ENCODE peak calls at places on chromosome 4, in nine cellular contexts. One of them, this sample, is unnamed.

GRCh38 chr4:153447175-153447887 is 18.8 kb upstream of the TMEM131L start:
- DNase-seq in right atrium auricular region: no peak
- DNase-seq in sigmoid colon: no peak
- DNase-seq in A549: no peak
- DNase-seq in astrocyte: no peak
- DNase-seq in tibial artery: no peak
- DNase-seq in body of pancreas: no peak
- DNase-seq in colonic mucosa: no peak
- DNase-seq in breast epithelium: no peak
- DNase-seq in this sample: no peak

GRCh38 chr4:66571145-66571544 is 900.9 kb upstream of the EPHA5 start:
- DNase-seq in right atrium auricular region: no peak
- DNase-seq in sigmoid colon: no peak
- DNase-seq in A549: no peak
- DNase-seq in astrocyte: no peak
- DNase-seq in tibial artery: no peak
- DNase-seq in body of pancreas: no peak
- DNase-seq in colonic mucosa: no peak
- DNase-seq in breast epithelium: no peak
- DNase-seq in this sample: no peak

GRCh38 chr4:88613417-88613875 is 21.2 kb downstream of the HERC3 start:
- DNase-seq in right atrium auricular region: no peak
- DNase-seq in sigmoid colon: no peak
- DNase-seq in A549: no peak
- DNase-seq in astrocyte: no peak
- DNase-seq in tibial artery: no peak
- DNase-seq in body of pancreas: no peak
- DNase-seq in colonic mucosa: no peak
- DNase-seq in breast epithelium: no peak
- DNase-seq in this sample: no peak

GRCh38 chr4:159549092-159549491 is 446.2 kb downstream of the RAPGEF2 start:
- DNase-seq in right atrium auricular region: no peak
- DNase-seq in sigmoid colon: no peak
- DNase-seq in A549: no peak
- DNase-seq in astrocyte: peak
- DNase-seq in tibial artery: no peak
- DNase-seq in body of pancreas: no peak
- DNase-seq in colonic mucosa: no peak
- DNase-seq in breast epithelium: no peak
- DNase-seq in this sample: no peak

GRCh38 chr4:22692736-22693135 is at the start of gene GBA3:
- DNase-seq in right atrium auricular region: no peak
- DNase-seq in sigmoid colon: no peak
- DNase-seq in A549: no peak
- DNase-seq in astrocyte: no peak
- DNase-seq in tibial artery: no peak
- DNase-seq in body of pancreas: no peak
- DNase-seq in colonic mucosa: peak
- DNase-seq in breast epithelium: no peak
- DNase-seq in this sample: no peak

GRCh38 chr4:6803246-6803645 is 20.7 kb downstream of the KIAA0232 start:
- DNase-seq in right atrium auricular region: no peak
- DNase-seq in sigmoid colon: no peak
- DNase-seq in A549: no peak
- DNase-seq in astrocyte: no peak
- DNase-seq in tibial artery: no peak
- DNase-seq in body of pancreas: no peak
- DNase-seq in colonic mucosa: no peak
- DNase-seq in breast epithelium: no peak
- DNase-seq in this sample: no peak

GRCh38 chr4:68359508-68359907 is 9.6 kb upstream of the YTHDC1 start:
- DNase-seq in right atrium auricular region: no peak
- DNase-seq in sigmoid colon: no peak
- DNase-seq in A549: no peak
- DNase-seq in astrocyte: no peak
- DNase-seq in tibial artery: no peak
- DNase-seq in body of pancreas: no peak
- DNase-seq in colonic mucosa: no peak
- DNase-seq in breast epithelium: no peak
- DNase-seq in this sample: no peak

GRCh38 chr4:69362351-69362750 is 82.1 kb downstream of the UGT2B28 start:
- DNase-seq in right atrium auricular region: no peak
- DNase-seq in sigmoid colon: no peak
- DNase-seq in A549: no peak
- DNase-seq in astrocyte: no peak
- DNase-seq in tibial artery: no peak
- DNase-seq in body of pancreas: no peak
- DNase-seq in colonic mucosa: no peak
- DNase-seq in breast epithelium: no peak
- DNase-seq in this sample: no peak

GRCh38 chr4:17577660-17578481 is 873 bp downstream of the LAP3 start:
- DNase-seq in right atrium auricular region: peak
- DNase-seq in sigmoid colon: peak
- DNase-seq in A549: no peak
- DNase-seq in astrocyte: peak
- DNase-seq in tibial artery: peak
- DNase-seq in body of pancreas: peak
- DNase-seq in colonic mucosa: peak
- DNase-seq in breast epithelium: peak
- DNase-seq in this sample: peak

GRCh38 chr4:72473434-72473900 is 95.6 kb downstream of the ADAMTS3 start:
- DNase-seq in right atrium auricular region: no peak
- DNase-seq in sigmoid colon: no peak
- DNase-seq in A549: no peak
- DNase-seq in astrocyte: no peak
- DNase-seq in tibial artery: no peak
- DNase-seq in body of pancreas: no peak
- DNase-seq in colonic mucosa: no peak
- DNase-seq in breast epithelium: no peak
- DNase-seq in this sample: no peak

GRCh38 chr4:83150563-83151330 is 36.2 kb upstream of the PLAC8 start:
- DNase-seq in right atrium auricular region: no peak
- DNase-seq in sigmoid colon: no peak
- DNase-seq in A549: no peak
- DNase-seq in astrocyte: peak
- DNase-seq in tibial artery: no peak
- DNase-seq in body of pancreas: no peak
- DNase-seq in colonic mucosa: no peak
- DNase-seq in breast epithelium: no peak
- DNase-seq in this sample: no peak

GRCh38 chr4:83153312-83153915 is 38.9 kb upstream of the PLAC8 start:
- DNase-seq in right atrium auricular region: no peak
- DNase-seq in sigmoid colon: no peak
- DNase-seq in A549: no peak
- DNase-seq in astrocyte: no peak
- DNase-seq in tibial artery: no peak
- DNase-seq in body of pancreas: no peak
- DNase-seq in colonic mucosa: no peak
- DNase-seq in breast epithelium: no peak
- DNase-seq in this sample: no peak

GRCh38 chr4:83152771-83153170 is 38.2 kb upstream of the PLAC8 start:
- DNase-seq in right atrium auricular region: no peak
- DNase-seq in sigmoid colon: no peak
- DNase-seq in A549: no peak
- DNase-seq in astrocyte: no peak
- DNase-seq in tibial artery: no peak
- DNase-seq in body of pancreas: no peak
- DNase-seq in colonic mucosa: no peak
- DNase-seq in breast epithelium: no peak
- DNase-seq in this sample: no peak

GRCh38 chr4:83149885-83150562 is 35.5 kb upstream of the PLAC8 start:
- DNase-seq in right atrium auricular region: no peak
- DNase-seq in sigmoid colon: no peak
- DNase-seq in A549: no peak
- DNase-seq in astrocyte: no peak
- DNase-seq in tibial artery: no peak
- DNase-seq in body of pancreas: no peak
- DNase-seq in colonic mucosa: no peak
- DNase-seq in breast epithelium: no peak
- DNase-seq in this sample: no peak

DNA sequence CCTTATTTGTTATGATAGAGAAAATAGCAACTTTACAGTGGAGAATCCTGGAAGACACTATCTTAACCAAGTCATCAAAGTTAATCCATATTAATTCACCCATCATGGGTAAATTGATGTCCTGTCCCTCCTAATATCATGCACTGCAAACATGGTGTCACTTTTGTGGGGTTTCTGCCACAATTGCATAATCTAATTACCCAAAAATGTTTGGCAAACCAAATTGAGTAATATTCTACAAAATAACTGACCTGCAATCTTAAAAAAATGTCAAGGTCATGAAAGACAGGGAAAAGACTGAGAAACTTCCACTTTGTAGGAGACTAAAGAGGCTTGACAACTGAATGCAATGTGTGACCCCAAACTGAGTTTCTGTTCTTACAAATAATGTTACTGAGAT is 37.1 kb upstream of the PLAC8 start:
- DNase-seq in right atrium auricular region: no peak
- DNase-seq in sigmoid colon: no peak
- DNase-seq in A549: no peak
- DNase-seq in astrocyte: no peak
- DNase-seq in tibial artery: no peak
- DNase-seq in body of pancreas: no peak
- DNase-seq in colonic mucosa: no peak
- DNase-seq in breast epithelium: no peak
- DNase-seq in this sample: no peak
- H3K27ac ChIP-seq in right atrium auricular region: no peak
- H3K27ac ChIP-seq in sigmoid colon: no peak
- H3K27ac ChIP-seq in A549: no peak
- H3K27ac ChIP-seq in astrocyte: no peak
- H3K27ac ChIP-seq in tibial artery: no peak
- H3K27ac ChIP-seq in body of pancreas: no peak
- H3K27ac ChIP-seq in colonic mucosa: no peak
- H3K27ac ChIP-seq in breast epithelium: no peak
- H3K27ac ChIP-seq in this sample: no peak

DNA sequence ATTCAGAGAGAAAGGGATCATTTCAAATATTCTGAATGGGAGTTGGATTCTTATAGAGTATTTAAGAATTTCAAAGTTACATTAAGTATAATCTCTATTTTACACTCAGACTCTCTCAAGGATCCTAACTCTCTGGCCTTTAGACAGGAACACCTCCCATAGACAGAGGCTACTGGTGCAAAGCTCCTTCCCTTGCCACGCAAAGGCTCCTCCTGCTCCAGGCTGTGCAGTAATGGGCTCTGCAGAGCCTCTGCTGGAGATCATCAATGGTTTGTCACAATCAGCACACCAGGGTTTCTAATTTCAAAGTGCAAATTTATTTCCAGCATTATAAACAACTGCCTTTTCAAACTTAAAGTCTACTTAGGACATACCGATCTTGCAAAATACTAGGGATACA is 257.1 kb downstream of the PARM1 start:
- DNase-seq in right atrium auricular region: no peak
- DNase-seq in sigmoid colon: no peak
- DNase-seq in A549: no peak
- DNase-seq in astrocyte: no peak
- DNase-seq in tibial artery: no peak
- DNase-seq in body of pancreas: no peak
- DNase-seq in colonic mucosa: no peak
- DNase-seq in breast epithelium: no peak
- DNase-seq in this sample: no peak
- H3K4me3 ChIP-seq in right atrium auricular region: no peak
- H3K4me3 ChIP-seq in sigmoid colon: no peak
- H3K4me3 ChIP-seq in A549: no peak
- H3K4me3 ChIP-seq in astrocyte: no peak
- H3K4me3 ChIP-seq in tibial artery: no peak
- H3K4me3 ChIP-seq in body of pancreas: no peak
- H3K4me3 ChIP-seq in colonic mucosa: no peak
- H3K4me3 ChIP-seq in breast epithelium: no peak
- H3K4me3 ChIP-seq in this sample: no peak

DNA sequence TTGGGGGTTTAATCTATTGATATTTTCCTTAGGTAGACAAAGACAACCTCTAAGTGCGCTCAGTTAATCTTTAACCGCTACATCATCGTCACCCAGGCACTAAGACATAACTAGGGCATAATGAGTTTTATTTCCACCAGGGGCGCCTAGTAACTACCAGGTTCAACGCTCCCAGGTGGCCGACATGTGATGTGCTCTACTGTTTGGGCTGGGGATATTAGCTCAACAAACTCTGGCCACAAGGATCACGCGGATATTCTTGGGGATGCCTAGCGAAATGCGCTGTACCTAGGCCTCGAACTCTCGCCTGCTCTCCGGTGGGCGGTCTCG is 915 bp upstream of the RAB33B start:
- DNase-seq in right atrium auricular region: no peak
- DNase-seq in sigmoid colon: no peak
- DNase-seq in A549: peak
- DNase-seq in astrocyte: peak
- DNase-seq in tibial artery: no peak
- DNase-seq in body of pancreas: peak
- DNase-seq in colonic mucosa: peak
- DNase-seq in breast epithelium: no peak
- DNase-seq in this sample: no peak
- TF ChIP-seq CTCF in right atrium auricular region: no peak
- TF ChIP-seq CTCF in sigmoid colon: peak
- TF ChIP-seq CTCF in A549: no peak
- TF ChIP-seq CTCF in astrocyte: peak
- TF ChIP-seq CTCF in tibial artery: peak
- TF ChIP-seq CTCF in body of pancreas: no peak
- TF ChIP-seq CTCF in colonic mucosa: peak
- TF ChIP-seq CTCF in breast epithelium: peak
- TF ChIP-seq CTCF in this sample: peak

GRCh38 chr4:152072001-152072485 is 311.2 kb upstream of the GATB start:
- DNase-seq in right atrium auricular region: no peak
- DNase-seq in sigmoid colon: no peak
- DNase-seq in A549: no peak
- DNase-seq in astrocyte: no peak
- DNase-seq in tibial artery: no peak
- DNase-seq in body of pancreas: no peak
- DNase-seq in colonic mucosa: no peak
- DNase-seq in breast epithelium: no peak
- DNase-seq in this sample: no peak
- H3K27ac ChIP-seq in right atrium auricular region: peak
- H3K27ac ChIP-seq in sigmoid colon: no peak
- H3K27ac ChIP-seq in A549: no peak
- H3K27ac ChIP-seq in astrocyte: no peak
- H3K27ac ChIP-seq in tibial artery: no peak
- H3K27ac ChIP-seq in body of pancreas: no peak
- H3K27ac ChIP-seq in colonic mucosa: no peak
- H3K27ac ChIP-seq in breast epithelium: no peak
- H3K27ac ChIP-seq in this sample: no peak